ENCODE peak calls at places on chromosomes 13 and 19, in four cellular contexts. One of them, this sample, is unnamed. For H3K4me1, the result is how much of the 10 kb centered on the place peaks cover.

GRCh38 chr19:57903298-57904174 is 12.9 kb downstream of the ZNF417 start:
- DNase-seq in breast epithelium: no peak
- DNase-seq in ovary: no peak
- DNase-seq in stomach: no peak
- DNase-seq in this sample: peak

GRCh38 chr13:37127706-37128241 is 22.3 kb upstream of the CSNK1A1L start:
- DNase-seq in breast epithelium: no peak
- DNase-seq in ovary: no peak
- DNase-seq in stomach: no peak
- DNase-seq in this sample: no peak

GRCh38 chr13:114143806-114144605 is 11.6 kb upstream of the RASA3 start:
- DNase-seq in ovary: no peak
- DNase-seq in breast epithelium: peak
- DNase-seq in stomach: no peak
- DNase-seq in this sample: peak

GRCh38 chr13:44219808-44220544 is 153.6 kb upstream of the SERP2 start:
- DNase-seq in stomach: no peak
- DNase-seq in ovary: no peak
- DNase-seq in breast epithelium: no peak
- DNase-seq in this sample: no peak

GRCh38 chr13:41294914-41295313 is 16.2 kb upstream of the NAA16 start:
- DNase-seq in stomach: no peak
- DNase-seq in breast epithelium: no peak
- DNase-seq in ovary: no peak
- DNase-seq in this sample: no peak

GRCh38 chr13:43232866-43233265 is 209.5 kb downstream of the DNAJC15 start:
- DNase-seq in stomach: no peak
- DNase-seq in ovary: no peak
- DNase-seq in breast epithelium: no peak
- DNase-seq in this sample: no peak

GRCh38 chr13:110073982-110074381 is 233.0 kb downstream of the COL4A1 start:
- DNase-seq in breast epithelium: no peak
- DNase-seq in stomach: no peak
- DNase-seq in ovary: no peak
- DNase-seq in this sample: no peak

GRCh38 chr19:45781282-45782161 is 768 bp downstream of the DMPK start:
- DNase-seq in breast epithelium: no peak
- DNase-seq in stomach: peak
- DNase-seq in ovary: no peak
- DNase-seq in this sample: no peak

GRCh38 chr13:50485979-50486935 is 357.2 kb downstream of the DLEU7 start:
- DNase-seq in breast epithelium: no peak
- DNase-seq in ovary: no peak
- DNase-seq in stomach: no peak
- DNase-seq in this sample: no peak

GRCh38 chr19:14325863-14326262 is 55.4 kb upstream of the ADGRE5 start:
- DNase-seq in ovary: no peak
- DNase-seq in breast epithelium: no peak
- DNase-seq in stomach: no peak
- DNase-seq in this sample: no peak

GRCh38 chr13:40052954-40053353 is 397.5 kb downstream of the COG6 start:
- DNase-seq in stomach: no peak
- DNase-seq in breast epithelium: no peak
- DNase-seq in ovary: no peak
- DNase-seq in this sample: no peak

GRCh38 chr13:83312194-83312593 is 570.1 kb downstream of the SLITRK1 start:
- DNase-seq in ovary: no peak
- DNase-seq in breast epithelium: no peak
- DNase-seq in stomach: no peak
- DNase-seq in this sample: no peak

GRCh38 chr19:6066661-6067646 is 43.3 kb downstream of the RFX2 start:
- DNase-seq in ovary: peak
- DNase-seq in stomach: peak
- DNase-seq in breast epithelium: peak
- DNase-seq in this sample: peak

GRCh38 chr19:18676692-18677091 is 6.8 kb upstream of the CRTC1 start:
- DNase-seq in ovary: no peak
- DNase-seq in stomach: no peak
- DNase-seq in breast epithelium: no peak
- DNase-seq in this sample: no peak

GRCh38 chr13:108915095-108915633 is 285.8 kb downstream of the MYO16 start:
- DNase-seq in breast epithelium: no peak
- DNase-seq in stomach: no peak
- DNase-seq in ovary: no peak
- DNase-seq in this sample: no peak

GRCh38 chr13:113488283-113488682 is 2.2 kb downstream of the DCUN1D2 start:
- DNase-seq in breast epithelium: no peak
- DNase-seq in ovary: no peak
- DNase-seq in stomach: no peak
- DNase-seq in this sample: no peak

GRCh38 chr13:51778407-51778806 is 25.6 kb downstream of the DHRS12 start:
- DNase-seq in ovary: no peak
- DNase-seq in stomach: no peak
- DNase-seq in breast epithelium: no peak
- DNase-seq in this sample: no peak

GRCh38 chr19:20247016-20247683 is 80.1 kb downstream of the ZNF486 start:
- DNase-seq in stomach: peak
- DNase-seq in ovary: peak
- DNase-seq in breast epithelium: no peak
- DNase-seq in this sample: peak

GRCh38 chr13:30352121-30352520 is 44.8 kb upstream of the KATNAL1 start:
- DNase-seq in stomach: no peak
- DNase-seq in breast epithelium: no peak
- DNase-seq in ovary: no peak
- DNase-seq in this sample: no peak

GRCh38 chr13:42478531-42479156 is 95.3 kb upstream of the TNFSF11 start:
- DNase-seq in ovary: no peak
- DNase-seq in stomach: no peak
- DNase-seq in breast epithelium: no peak
- DNase-seq in this sample: peak

GRCh38 chr13:24267283-24267682 is 42.1 kb upstream of the C1QTNF9 start:
- DNase-seq in stomach: no peak
- DNase-seq in breast epithelium: no peak
- DNase-seq in ovary: peak
- DNase-seq in this sample: peak

GRCh38 chr13:24226762-24227161 is 66.2 kb downstream of the SPATA13 start:
- DNase-seq in stomach: no peak
- DNase-seq in ovary: no peak
- DNase-seq in breast epithelium: no peak
- DNase-seq in this sample: no peak

GRCh38 chr19:3405261-3405653 is 38.9 kb downstream of the NFIC start:
- DNase-seq in stomach: no peak
- DNase-seq in ovary: no peak
- DNase-seq in breast epithelium: no peak
- DNase-seq in this sample: no peak

GRCh38 chr19:50199254-50199545 is 4.2 kb upstream of the MYH14 start:
- DNase-seq in stomach: peak
- DNase-seq in ovary: no peak
- DNase-seq in breast epithelium: no peak
- DNase-seq in this sample: no peak

GRCh38 chr19:18841400-18841799 is 9.6 kb downstream of the UPF1 start:
- DNase-seq in stomach: no peak
- DNase-seq in breast epithelium: no peak
- DNase-seq in ovary: no peak
- DNase-seq in this sample: no peak

GRCh38 chr13:43331676-43332075 is 308.3 kb downstream of the DNAJC15 start:
- DNase-seq in breast epithelium: no peak
- DNase-seq in ovary: no peak
- DNase-seq in stomach: no peak
- DNase-seq in this sample: no peak

GRCh38 chr19:1016647-1017114 is 4.2 kb downstream of the TMEM259 start:
- DNase-seq in stomach: no peak
- DNase-seq in breast epithelium: no peak
- DNase-seq in ovary: no peak
- DNase-seq in this sample: no peak
- H3K4me1 ChIP-seq in stomach: under half
- H3K4me1 ChIP-seq in breast epithelium: under half
- H3K4me1 ChIP-seq in ovary: under half
- H3K4me1 ChIP-seq in this sample: half or more

GRCh38 chr19:56091066-56091490 is 30.0 kb downstream of the ZNF787 start:
- DNase-seq in ovary: no peak
- DNase-seq in stomach: no peak
- DNase-seq in breast epithelium: no peak
- DNase-seq in this sample: no peak

GRCh38 chr19:56091751-56092546 is 29.1 kb downstream of the ZNF787 start:
- DNase-seq in stomach: no peak
- DNase-seq in ovary: no peak
- DNase-seq in breast epithelium: peak
- DNase-seq in this sample: peak

GRCh38 chr19:56094449-56094848 is 26.6 kb downstream of the ZNF787 start:
- DNase-seq in stomach: no peak
- DNase-seq in ovary: no peak
- DNase-seq in breast epithelium: no peak
- DNase-seq in this sample: no peak

GRCh38 chr19:56089344-56089743 is 31.8 kb downstream of the ZNF787 start:
- DNase-seq in stomach: no peak
- DNase-seq in ovary: no peak
- DNase-seq in breast epithelium: no peak
- DNase-seq in this sample: no peak

GRCh38 chr19:56092685-56093631 is 28.1 kb downstream of the ZNF787 start:
- DNase-seq in breast epithelium: no peak
- DNase-seq in ovary: no peak
- DNase-seq in stomach: no peak
- DNase-seq in this sample: no peak
- H3K4me3 ChIP-seq in breast epithelium: no peak
- H3K4me3 ChIP-seq in ovary: no peak
- H3K4me3 ChIP-seq in stomach: no peak
- H3K4me3 ChIP-seq in this sample: no peak

DNA sequence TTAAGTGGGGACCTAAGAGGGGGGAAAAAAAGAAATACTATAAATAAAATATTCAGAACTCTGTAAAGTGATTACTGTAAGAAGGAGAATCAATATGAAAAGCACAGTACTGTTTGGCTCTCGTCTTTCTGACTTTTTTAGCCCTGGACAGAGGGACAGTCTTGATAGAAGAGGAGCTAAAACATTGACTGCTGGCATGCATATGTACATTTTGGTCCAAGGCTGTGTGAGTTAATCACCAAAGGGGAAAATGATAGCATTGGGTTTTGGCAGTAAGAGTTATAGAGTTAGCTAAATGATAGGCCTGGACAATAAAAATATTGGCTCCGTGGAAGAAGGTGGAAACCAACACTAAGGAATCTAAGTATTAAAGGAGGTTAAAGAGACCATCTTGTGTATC is 50.3 kb downstream of the RAP2A start:
- DNase-seq in ovary: no peak
- DNase-seq in stomach: no peak
- DNase-seq in breast epithelium: no peak
- DNase-seq in this sample: no peak
- H3K4me1 ChIP-seq in ovary: under half
- H3K4me1 ChIP-seq in stomach: under half
- H3K4me1 ChIP-seq in breast epithelium: under half
- H3K4me1 ChIP-seq in this sample: under half

DNA sequence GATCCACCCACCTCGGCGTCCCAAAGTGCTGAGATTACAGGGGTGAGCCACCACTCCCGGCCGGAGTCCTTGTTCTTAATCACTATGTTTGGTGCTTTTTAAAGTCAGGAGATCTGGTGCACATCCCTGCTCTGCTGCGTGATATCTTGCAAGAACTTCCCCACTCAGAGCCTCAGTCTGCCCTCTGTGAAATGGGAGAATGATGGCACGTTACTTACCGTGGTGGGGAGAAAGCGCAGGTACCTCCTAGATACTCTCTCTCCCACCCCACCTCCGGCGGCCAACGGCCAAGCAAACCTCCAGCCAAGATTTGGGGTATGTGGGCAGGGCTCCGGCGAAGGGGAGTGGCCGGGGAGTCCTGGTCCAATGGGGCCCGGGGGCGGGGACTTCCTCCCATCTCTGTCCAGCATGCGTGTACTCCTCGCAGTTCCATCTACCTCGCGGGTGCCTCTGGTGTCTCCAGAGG is at the start of gene RYR1:
- DNase-seq in breast epithelium: no peak
- DNase-seq in stomach: peak
- DNase-seq in ovary: no peak
- DNase-seq in this sample: peak
- H3K4me3 ChIP-seq in breast epithelium: peak
- H3K4me3 ChIP-seq in stomach: peak
- H3K4me3 ChIP-seq in ovary: no peak
- H3K4me3 ChIP-seq in this sample: no peak

GRCh38 chr19:40262422-40262821 is 22.7 kb downstream of the AKT2 start:
- DNase-seq in stomach: no peak
- DNase-seq in breast epithelium: no peak
- DNase-seq in ovary: no peak
- DNase-seq in this sample: no peak
- H3K4me1 ChIP-seq in stomach: under half
- H3K4me1 ChIP-seq in breast epithelium: under half
- H3K4me1 ChIP-seq in ovary: under half
- H3K4me1 ChIP-seq in this sample: under half

GRCh38 chr19:55405638-55406037 is 1.9 kb downstream of the UBE2S start:
- DNase-seq in stomach: no peak
- DNase-seq in ovary: no peak
- DNase-seq in breast epithelium: no peak
- DNase-seq in this sample: no peak
- H3K4me3 ChIP-seq in stomach: peak
- H3K4me3 ChIP-seq in ovary: no peak
- H3K4me3 ChIP-seq in breast epithelium: no peak
- H3K4me3 ChIP-seq in this sample: no peak

GRCh38 chr13:28396053-28396452 is 98.9 kb downstream of the FLT1 start:
- DNase-seq in stomach: no peak
- DNase-seq in ovary: no peak
- DNase-seq in breast epithelium: no peak
- DNase-seq in this sample: no peak

GRCh38 chr13:28406728-28407266 is 88.1 kb downstream of the FLT1 start:
- DNase-seq in stomach: no peak
- DNase-seq in ovary: no peak
- DNase-seq in breast epithelium: no peak
- DNase-seq in this sample: no peak

GRCh38 chr13:28402057-28402381 is 92.9 kb downstream of the FLT1 start:
- DNase-seq in stomach: no peak
- DNase-seq in breast epithelium: no peak
- DNase-seq in ovary: no peak
- DNase-seq in this sample: no peak

DNA sequence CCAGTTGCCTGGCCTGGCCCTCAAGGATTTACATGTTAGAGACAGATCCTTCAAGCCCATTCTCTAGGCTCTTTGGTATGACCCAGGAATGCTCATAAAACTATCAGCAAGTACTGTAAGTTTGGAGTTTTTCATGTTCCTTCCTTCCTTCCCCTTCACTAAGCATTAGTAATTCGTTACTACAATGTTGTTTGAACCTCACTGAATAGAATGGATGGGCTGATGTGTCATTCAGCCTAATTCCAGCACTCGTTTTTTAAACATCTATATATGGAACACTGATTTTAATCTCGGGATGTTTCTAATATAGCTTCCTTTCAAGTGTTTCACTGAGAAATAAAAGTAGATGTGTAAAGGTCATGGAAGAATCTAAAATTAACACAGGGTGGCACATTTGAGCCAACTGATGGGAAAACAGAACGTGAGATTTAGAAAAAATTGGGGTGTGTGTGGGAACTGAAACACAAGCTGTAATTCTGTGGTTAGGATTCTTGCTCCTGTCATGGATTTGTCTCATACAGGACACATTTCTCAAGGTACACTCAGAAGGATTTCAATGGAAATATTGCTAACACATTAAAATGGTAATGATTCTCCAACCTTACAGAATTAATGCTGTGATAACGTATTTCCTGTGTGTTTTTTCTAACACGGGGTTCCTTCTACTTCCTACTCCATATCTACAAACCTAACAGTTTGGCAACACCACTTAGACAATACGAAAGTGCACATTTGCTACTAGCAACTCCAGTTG is 93.4 kb downstream of the FLT1 start:
- DNase-seq in stomach: no peak
- DNase-seq in ovary: no peak
- DNase-seq in breast epithelium: no peak
- DNase-seq in this sample: no peak
- H3K4me1 ChIP-seq in stomach: under half
- H3K4me1 ChIP-seq in ovary: under half
- H3K4me1 ChIP-seq in breast epithelium: under half
- H3K4me1 ChIP-seq in this sample: under half

This sample was measured in CD4-positive, alpha-beta memory T cell.